ENCODE peak calls at places on chromosomes 12 and 14, in four cellular contexts. O is astrocyte; X is CD4-positive, CD25-positive, alpha-beta regulatory T cell; K is left ventricle myocardium inferior. Q is an unnamed sample.

GRCh38 chr12:9064815-9065606 is 50.7 kb downstream of the A2M start:
- DNase-seq in X (no peak), K (peak; percentile 79), O (peak; percentile 9), Q (peak; percentile 9)

GRCh38 chr12:10557329-10557728 is 51.6 kb downstream of the EIF2S3B start:
- DNase-seq in O (no peak), K (no peak), X (no peak), Q (no peak)

GRCh38 chr14:85542623-85543022 is 12.7 kb downstream of the FLRT2 start:
- DNase-seq in O (no peak), X (no peak), K (no peak), Q (no peak)

GRCh38 chr14:104820669-104821228 is 19.8 kb downstream of the ZBTB42 start:
- DNase-seq in O (peak; percentile 51), K (no peak), X (no peak), Q (peak; percentile 62)

GRCh38 chr14:62015248-62015647 is 253.0 kb downstream of the SNAPC1 start:
- DNase-seq in K (no peak), X (no peak), O (no peak), Q (no peak)

GRCh38 chr12:108566452-108566851 is 4.1 kb downstream of the ISCU start:
- DNase-seq in O (no peak), K (no peak), X (no peak), Q (no peak)

GRCh38 chr14:61889914-61890351 is 127.7 kb downstream of the SNAPC1 start:
- DNase-seq in O (no peak), K (no peak), X (no peak), Q (no peak)

GRCh38 chr14:74735113-74735512 is 22.2 kb downstream of the FCF1 start:
- DNase-seq in X (no peak), K (no peak), O (no peak), Q (no peak)

GRCh38 chr12:14880890-14881453 is 4.7 kb downstream of the MGP start:
- DNase-seq in K (no peak), X (no peak), O (no peak), Q (no peak)

GRCh38 chr12:204261-204678 is 9.7 kb downstream of the SLC6A12 start:
- DNase-seq in X (no peak), O (no peak), K (no peak), Q (no peak)
- H3K27me3 ChIP-seq in X (peaks cover 7% of the 10 kb centered on the region), O (peaks cover 31% of the 10 kb centered on the region), K (peaks cover 35% of the 10 kb centered on the region), Q (peaks cover 5% of the 10 kb centered on the region)

GRCh38 chr14:89310211-89310610 is 106.8 kb downstream of the FOXN3 start:
- DNase-seq in K (no peak), X (no peak), O (no peak), Q (no peak)

GRCh38 chr14:89312937-89313336 is 104.1 kb downstream of the FOXN3 start:
- DNase-seq in K (no peak), O (no peak), X (no peak), Q (no peak)

GRCh38 chr14:89317051-89317691 is 99.9 kb downstream of the FOXN3 start:
- DNase-seq in O (no peak), X (no peak), K (no peak), Q (no peak)

GRCh38 chr14:89315493-89316456 is 101.3 kb downstream of the FOXN3 start:
- DNase-seq in O (no peak), K (no peak), X (no peak), Q (no peak)

DNA sequence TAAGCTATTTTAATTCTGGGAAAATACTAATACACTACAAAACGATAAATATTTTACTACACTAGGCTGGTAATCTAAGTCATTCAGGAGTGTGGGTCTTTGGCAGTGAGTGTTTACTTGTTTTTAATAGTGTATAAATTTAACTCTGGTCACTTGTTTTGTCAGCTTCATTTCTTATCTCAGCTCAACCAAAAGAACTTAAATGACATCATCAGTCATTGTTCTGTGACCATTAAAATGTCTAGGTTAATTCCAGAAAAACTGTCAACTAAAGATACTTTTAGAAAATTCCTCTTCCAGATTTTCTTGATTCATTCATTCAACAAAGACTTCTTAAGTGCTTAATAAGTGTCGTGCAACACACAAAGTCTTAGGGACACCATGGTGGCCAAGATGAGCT is 102.8 kb downstream of the FOXN3 start:
- DNase-seq in O (no peak), X (no peak), K (no peak), Q (no peak)
- H3K36me3 ChIP-seq in O (no peaks in the 10 kb centered on the region), X (peaks cover 13% of the 10 kb centered on the region), K (no peaks in the 10 kb centered on the region), Q (no peaks in the 10 kb centered on the region)

GRCh38 chr12:54007538-54008259 is 1.1 kb upstream of the HOXC8 start:
- DNase-seq in K (no peak), X (no peak), O (no peak), Q (no peak)

GRCh38 chr12:54008260-54008552 is 579 bp upstream of the HOXC8 start:
- DNase-seq in O (no peak), X (no peak), K (no peak), Q (no peak)

GRCh38 chr12:54010053-54010971 is 1.5 kb downstream of the HOXC8 start:
- DNase-seq in K (no peak), O (no peak), X (no peak), Q (no peak)

GRCh38 chr12:54010972-54011664 is 2.3 kb downstream of the HOXC8 start:
- DNase-seq in K (no peak), O (no peak), X (no peak), Q (no peak)

GRCh38 chr12:54009171-54010052 is 627 bp downstream of the HOXC8 start:
- DNase-seq in X (no peak), O (no peak), K (no peak), Q (no peak)
- H3K27me3 ChIP-seq in X (peaks cover 65% of the 10 kb centered on the region), O (peaks cover 91% of the 10 kb centered on the region), K (peaks cover 98% of the 10 kb centered on the region), Q (peaks cover 87% of the 10 kb centered on the region)

DNA sequence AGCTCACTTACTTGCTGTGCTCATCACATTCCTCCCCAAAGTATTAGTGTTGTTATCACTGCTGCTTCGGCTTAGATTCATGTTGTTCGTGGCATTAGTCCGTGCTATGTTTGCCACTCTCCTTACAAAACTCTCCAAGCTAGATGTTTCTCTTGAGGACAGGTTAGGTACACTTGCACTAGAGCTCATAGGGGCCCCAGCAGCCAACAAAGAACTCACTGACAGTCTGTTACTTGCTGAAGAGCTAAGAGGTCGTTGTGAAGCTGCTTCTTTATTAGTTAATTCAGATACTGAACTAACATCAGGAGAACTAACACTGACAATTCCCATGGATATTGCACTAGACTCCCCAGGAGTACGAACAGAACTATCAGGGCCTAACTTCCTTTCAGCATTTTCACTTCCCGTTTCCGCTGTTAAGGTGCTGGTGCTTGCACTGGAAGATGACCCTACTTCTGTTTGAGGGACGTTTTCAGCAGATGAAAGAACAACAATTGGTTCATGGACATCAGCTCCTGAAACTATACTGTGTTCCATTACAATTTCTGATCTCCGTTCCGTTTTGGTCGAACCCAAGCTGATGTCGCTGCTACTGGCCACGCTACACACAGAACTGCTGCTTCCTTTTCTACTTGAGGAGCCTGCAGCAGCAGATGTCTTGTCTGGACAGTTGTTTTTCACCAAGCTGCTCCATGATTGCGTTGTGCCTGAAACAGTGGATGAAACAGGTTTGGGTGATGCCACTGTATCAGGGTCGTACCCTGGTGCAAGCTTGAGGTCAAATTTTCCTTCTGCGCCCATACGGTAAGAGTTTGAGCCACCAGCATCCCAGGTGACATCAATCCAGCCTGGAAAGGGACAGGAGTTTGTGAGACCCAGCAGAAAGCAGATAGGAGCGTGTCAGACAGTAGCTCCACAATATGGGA is 78.7 kb downstream of the HECTD1 start:
- DNase-seq in K (no peak), X (no peak), O (no peak), Q (no peak)
- H3K36me3 ChIP-seq in K (peaks cover 89% of the 10 kb centered on the region), X (peaks cover 69% of the 10 kb centered on the region), O (peaks cover 45% of the 10 kb centered on the region), Q (peaks cover 33% of the 10 kb centered on the region)

GRCh38 chr14:56815301-56815700 is 5.0 kb upstream of the OTX2 start:
- DNase-seq in K (no peak), O (no peak), X (no peak), Q (no peak)
- H3K27me3 ChIP-seq in K (peaks cover 100% of the 10 kb centered on the region), O (peaks cover 71% of the 10 kb centered on the region), X (peaks cover 41% of the 10 kb centered on the region), Q (peaks cover 63% of the 10 kb centered on the region)

DNA sequence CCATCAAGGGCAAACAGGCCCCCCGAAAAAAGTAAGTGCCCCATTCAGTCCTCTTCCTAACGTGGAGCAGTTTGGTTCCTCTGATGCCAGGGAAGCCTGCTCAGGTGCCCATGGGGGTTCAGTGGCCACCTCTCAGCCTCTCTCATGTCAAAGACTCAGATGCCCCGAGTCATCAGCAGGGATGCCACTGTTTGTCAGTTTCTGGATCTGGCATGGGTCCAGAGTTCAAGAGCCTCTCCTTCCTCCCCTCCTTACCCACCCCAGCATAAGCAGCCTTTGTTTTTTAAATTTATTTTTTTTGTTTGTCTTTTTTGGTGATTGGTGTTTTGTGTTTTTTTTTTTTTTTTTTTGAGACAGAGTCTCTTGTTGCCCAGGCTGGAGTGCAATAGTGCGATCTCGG is 11.3 kb downstream of the KMT5A start:
- DNase-seq in X (no peak), O (no peak), K (no peak), Q (no peak)
- H3K36me3 ChIP-seq in X (peaks cover 59% of the 10 kb centered on the region), O (peaks cover 57% of the 10 kb centered on the region), K (peaks cover 92% of the 10 kb centered on the region), Q (peaks cover 75% of the 10 kb centered on the region)

DNA sequence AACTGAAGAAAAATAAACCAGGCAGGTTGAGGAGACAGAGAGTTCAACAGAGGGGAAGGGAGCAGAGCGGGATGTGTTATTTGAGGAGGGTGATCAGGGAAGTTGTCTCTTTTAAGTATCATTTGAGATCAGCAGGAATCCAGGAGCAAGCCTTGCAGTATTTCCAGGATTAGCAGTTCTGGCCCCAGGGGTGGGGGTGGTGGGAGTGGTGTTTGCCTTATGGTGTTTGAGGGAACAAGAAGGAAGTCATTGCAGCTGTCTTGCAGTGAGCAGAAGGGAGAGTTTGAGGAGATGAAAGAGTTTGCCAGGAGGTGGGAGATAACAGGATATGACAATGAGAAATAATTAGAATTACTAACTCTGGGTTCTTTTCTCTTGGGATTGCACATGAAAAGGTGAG is 418.6 kb downstream of the NELL2 start:
- DNase-seq in O (no peak), K (no peak), X (no peak), Q (no peak)
- H3K27me3 ChIP-seq in O (no peaks in the 10 kb centered on the region), K (no peaks in the 10 kb centered on the region), X (no peaks in the 10 kb centered on the region), Q (no peaks in the 10 kb centered on the region)

GRCh38 chr14:94059998-94060397 is 21.0 kb downstream of the DDX24 start:
- DNase-seq in O (no peak), X (no peak), K (no peak), Q (no peak)

GRCh38 chr14:94062344-94062904 is 18.6 kb downstream of the DDX24 start:
- DNase-seq in K (no peak), X (no peak), O (peak; percentile 83), Q (peak; percentile 8)

GRCh38 chr14:94056579-94057308 is 24.3 kb downstream of the DDX24 start:
- DNase-seq in O (no peak), X (no peak), K (no peak), Q (peak; percentile 25)

GRCh38 chr14:94058128-94058673 is 22.8 kb downstream of the DDX24 start:
- DNase-seq in X (no peak), K (no peak), O (peak; percentile 22), Q (no peak)

GRCh38 chr14:94058674-94059138 is 22.3 kb downstream of the DDX24 start:
- DNase-seq in X (no peak), O (no peak), K (no peak), Q (no peak)
- H3K36me3 ChIP-seq in X (peaks cover 96% of the 10 kb centered on the region), O (peaks cover 65% of the 10 kb centered on the region), K (peaks cover 89% of the 10 kb centered on the region), Q (peaks cover 55% of the 10 kb centered on the region)

GRCh38 chr14:36684946-36685345 is 23.3 kb downstream of the PAX9 start:
- DNase-seq in O (no peak), X (no peak), K (no peak), Q (no peak)
- H3K27me3 ChIP-seq in O (no peaks in the 10 kb centered on the region), X (no peaks in the 10 kb centered on the region), K (peaks cover 22% of the 10 kb centered on the region), Q (no peaks in the 10 kb centered on the region)

Q was measured in brain microvascular endothelial cell.